ENCODE peak calls at places on chromosome 12, in seven cellular contexts. One of them, this sample, is unnamed.
A peak's percentile ranks its signal among the peaks of the same experiment; 100 is the strongest.

GRCh38 chr12:121613424-121613823 is 12.9 kb upstream of the ORAI1 start:
- DNase-seq in dermis microvascular lymphatic vessel endothelial cell: no peak
- DNase-seq in A172: no peak
- DNase-seq in AG09309: no peak
- DNase-seq in Calu3: no peak
- DNase-seq in stimulated activated CD4-positive, alpha-beta T cell treated with anti-CD3 and anti-CD28 coated beads, Interleukin-2, amount 100 ng/mL, for 48 hours: no peak
- DNase-seq in fibroblast of mammary gland: no peak
- DNase-seq in this sample: no peak

GRCh38 chr12:62656576-62657362 is 190.1 kb downstream of the MON2 start:
- DNase-seq in dermis microvascular lymphatic vessel endothelial cell: no peak
- DNase-seq in A172: no peak
- DNase-seq in AG09309: no peak
- DNase-seq in Calu3: no peak
- DNase-seq in stimulated activated CD4-positive, alpha-beta T cell treated with anti-CD3 and anti-CD28 coated beads, Interleukin-2, amount 100 ng/mL, for 48 hours: no peak
- DNase-seq in fibroblast of mammary gland: no peak
- DNase-seq in this sample: no peak

GRCh38 chr12:107318804-107319535 is 225.6 kb upstream of the CRY1 start:
- DNase-seq in dermis microvascular lymphatic vessel endothelial cell: peak; percentile 56
- DNase-seq in A172: no peak
- DNase-seq in AG09309: no peak
- DNase-seq in Calu3: peak; percentile 34
- DNase-seq in stimulated activated CD4-positive, alpha-beta T cell treated with anti-CD3 and anti-CD28 coated beads, Interleukin-2, amount 100 ng/mL, for 48 hours: peak; percentile 19
- DNase-seq in fibroblast of mammary gland: peak; percentile 41
- DNase-seq in this sample: no peak

GRCh38 chr12:122090759-122091535 is 12.4 kb downstream of the MLXIP start:
- DNase-seq in dermis microvascular lymphatic vessel endothelial cell: no peak
- DNase-seq in A172: peak; percentile 52
- DNase-seq in AG09309: peak; percentile 98
- DNase-seq in Calu3: no peak
- DNase-seq in stimulated activated CD4-positive, alpha-beta T cell treated with anti-CD3 and anti-CD28 coated beads, Interleukin-2, amount 100 ng/mL, for 48 hours: no peak
- DNase-seq in fibroblast of mammary gland: peak; percentile 94
- DNase-seq in this sample: peak; percentile 78

GRCh38 chr12:81070846-81071245 is 7.0 kb upstream of the ACSS3 start:
- DNase-seq in dermis microvascular lymphatic vessel endothelial cell: no peak
- DNase-seq in A172: no peak
- DNase-seq in AG09309: no peak
- DNase-seq in Calu3: no peak
- DNase-seq in stimulated activated CD4-positive, alpha-beta T cell treated with anti-CD3 and anti-CD28 coated beads, Interleukin-2, amount 100 ng/mL, for 48 hours: no peak
- DNase-seq in fibroblast of mammary gland: peak; percentile 39
- DNase-seq in this sample: no peak

GRCh38 chr12:48542300-48542928 is 17.0 kb downstream of the OR8S1 start:
- DNase-seq in dermis microvascular lymphatic vessel endothelial cell: peak; percentile 39
- DNase-seq in A172: no peak
- DNase-seq in AG09309: no peak
- DNase-seq in Calu3: peak; percentile 60
- DNase-seq in stimulated activated CD4-positive, alpha-beta T cell treated with anti-CD3 and anti-CD28 coated beads, Interleukin-2, amount 100 ng/mL, for 48 hours: peak; percentile 48
- DNase-seq in fibroblast of mammary gland: peak; percentile 38
- DNase-seq in this sample: no peak

GRCh38 chr12:58367041-58367440 is 425.7 kb downstream of the ATP23 start:
- DNase-seq in dermis microvascular lymphatic vessel endothelial cell: no peak
- DNase-seq in A172: no peak
- DNase-seq in AG09309: no peak
- DNase-seq in Calu3: no peak
- DNase-seq in stimulated activated CD4-positive, alpha-beta T cell treated with anti-CD3 and anti-CD28 coated beads, Interleukin-2, amount 100 ng/mL, for 48 hours: no peak
- DNase-seq in fibroblast of mammary gland: peak; percentile 35
- DNase-seq in this sample: no peak

GRCh38 chr12:105706321-105706972 is 376.0 kb downstream of the C12orf75 start:
- DNase-seq in dermis microvascular lymphatic vessel endothelial cell: peak; percentile 63
- DNase-seq in A172: peak; percentile 54
- DNase-seq in AG09309: no peak
- DNase-seq in Calu3: no peak
- DNase-seq in stimulated activated CD4-positive, alpha-beta T cell treated with anti-CD3 and anti-CD28 coated beads, Interleukin-2, amount 100 ng/mL, for 48 hours: no peak
- DNase-seq in fibroblast of mammary gland: peak; percentile 11
- DNase-seq in this sample: peak; percentile 61

GRCh38 chr12:93778306-93778705 is 101.1 kb downstream of the CRADD start:
- DNase-seq in dermis microvascular lymphatic vessel endothelial cell: peak; percentile 87
- DNase-seq in A172: peak; percentile 71
- DNase-seq in AG09309: peak; percentile 93
- DNase-seq in Calu3: no peak
- DNase-seq in stimulated activated CD4-positive, alpha-beta T cell treated with anti-CD3 and anti-CD28 coated beads, Interleukin-2, amount 100 ng/mL, for 48 hours: no peak
- DNase-seq in fibroblast of mammary gland: peak; percentile 88
- DNase-seq in this sample: peak; percentile 81

GRCh38 chr12:113858828-113859386 is 107.2 kb downstream of the RBM19 start:
- DNase-seq in dermis microvascular lymphatic vessel endothelial cell: no peak
- DNase-seq in A172: no peak
- DNase-seq in AG09309: no peak
- DNase-seq in Calu3: no peak
- DNase-seq in stimulated activated CD4-positive, alpha-beta T cell treated with anti-CD3 and anti-CD28 coated beads, Interleukin-2, amount 100 ng/mL, for 48 hours: no peak
- DNase-seq in fibroblast of mammary gland: no peak
- DNase-seq in this sample: no peak

GRCh38 chr12:15677207-15677606 is 112.0 kb downstream of the EPS8 start:
- DNase-seq in dermis microvascular lymphatic vessel endothelial cell: no peak
- DNase-seq in A172: no peak
- DNase-seq in AG09309: no peak
- DNase-seq in Calu3: no peak
- DNase-seq in stimulated activated CD4-positive, alpha-beta T cell treated with anti-CD3 and anti-CD28 coated beads, Interleukin-2, amount 100 ng/mL, for 48 hours: no peak
- DNase-seq in fibroblast of mammary gland: no peak
- DNase-seq in this sample: no peak

GRCh38 chr12:114430306-114430705 is 24.4 kb upstream of the TBX5 start:
- DNase-seq in dermis microvascular lymphatic vessel endothelial cell: no peak
- DNase-seq in A172: peak; percentile 67
- DNase-seq in AG09309: peak; percentile 83
- DNase-seq in Calu3: no peak
- DNase-seq in stimulated activated CD4-positive, alpha-beta T cell treated with anti-CD3 and anti-CD28 coated beads, Interleukin-2, amount 100 ng/mL, for 48 hours: no peak
- DNase-seq in fibroblast of mammary gland: peak; percentile 97
- DNase-seq in this sample: peak; percentile 56

GRCh38 chr12:2411586-2412304 is 359.0 kb downstream of the CACNA1C start:
- DNase-seq in dermis microvascular lymphatic vessel endothelial cell: no peak
- DNase-seq in A172: no peak
- DNase-seq in AG09309: no peak
- DNase-seq in Calu3: no peak
- DNase-seq in stimulated activated CD4-positive, alpha-beta T cell treated with anti-CD3 and anti-CD28 coated beads, Interleukin-2, amount 100 ng/mL, for 48 hours: no peak
- DNase-seq in fibroblast of mammary gland: no peak
- DNase-seq in this sample: no peak

GRCh38 chr12:45231515-45232145 is 15.7 kb downstream of the ANO6 start:
- DNase-seq in dermis microvascular lymphatic vessel endothelial cell: peak; percentile 81
- DNase-seq in A172: peak; percentile 83
- DNase-seq in AG09309: peak; percentile 72
- DNase-seq in Calu3: no peak
- DNase-seq in stimulated activated CD4-positive, alpha-beta T cell treated with anti-CD3 and anti-CD28 coated beads, Interleukin-2, amount 100 ng/mL, for 48 hours: no peak
- DNase-seq in fibroblast of mammary gland: peak; percentile 89
- DNase-seq in this sample: peak; percentile 51

GRCh38 chr12:46933947-46934346 is 108.2 kb upstream of the SLC38A4 start:
- DNase-seq in dermis microvascular lymphatic vessel endothelial cell: peak; percentile 65
- DNase-seq in A172: peak; percentile 52
- DNase-seq in AG09309: peak; percentile 41
- DNase-seq in Calu3: peak; percentile 10
- DNase-seq in stimulated activated CD4-positive, alpha-beta T cell treated with anti-CD3 and anti-CD28 coated beads, Interleukin-2, amount 100 ng/mL, for 48 hours: no peak
- DNase-seq in fibroblast of mammary gland: peak; percentile 76
- DNase-seq in this sample: peak; percentile 24

GRCh38 chr12:67853204-67853603 is 136.0 kb upstream of the IFNG-AS1 start:
- DNase-seq in dermis microvascular lymphatic vessel endothelial cell: no peak
- DNase-seq in A172: peak; percentile 9
- DNase-seq in AG09309: peak; percentile 66
- DNase-seq in Calu3: no peak
- DNase-seq in stimulated activated CD4-positive, alpha-beta T cell treated with anti-CD3 and anti-CD28 coated beads, Interleukin-2, amount 100 ng/mL, for 48 hours: no peak
- DNase-seq in fibroblast of mammary gland: peak; percentile 65
- DNase-seq in this sample: peak; percentile 62

GRCh38 chr12:53123578-53124351 is 20.5 kb downstream of the SOAT2 start:
- DNase-seq in dermis microvascular lymphatic vessel endothelial cell: no peak
- DNase-seq in A172: no peak
- DNase-seq in AG09309: no peak
- DNase-seq in Calu3: no peak
- DNase-seq in stimulated activated CD4-positive, alpha-beta T cell treated with anti-CD3 and anti-CD28 coated beads, Interleukin-2, amount 100 ng/mL, for 48 hours: no peak
- DNase-seq in fibroblast of mammary gland: peak; percentile 63
- DNase-seq in this sample: no peak

GRCh38 chr12:12533238-12533829 is 29.3 kb downstream of the DUSP16 start:
- DNase-seq in dermis microvascular lymphatic vessel endothelial cell: no peak
- DNase-seq in A172: no peak
- DNase-seq in AG09309: no peak
- DNase-seq in Calu3: peak; percentile 46
- DNase-seq in stimulated activated CD4-positive, alpha-beta T cell treated with anti-CD3 and anti-CD28 coated beads, Interleukin-2, amount 100 ng/mL, for 48 hours: no peak
- DNase-seq in fibroblast of mammary gland: no peak
- DNase-seq in this sample: no peak

GRCh38 chr12:109836916-109837315 is 3.7 kb upstream of the TRPV4 start:
- DNase-seq in dermis microvascular lymphatic vessel endothelial cell: no peak
- DNase-seq in A172: no peak
- DNase-seq in AG09309: no peak
- DNase-seq in Calu3: peak; percentile 53
- DNase-seq in stimulated activated CD4-positive, alpha-beta T cell treated with anti-CD3 and anti-CD28 coated beads, Interleukin-2, amount 100 ng/mL, for 48 hours: no peak
- DNase-seq in fibroblast of mammary gland: peak; percentile 48
- DNase-seq in this sample: no peak

GRCh38 chr12:93373847-93374723 is 3.6 kb upstream of the NUDT4 start:
- DNase-seq in dermis microvascular lymphatic vessel endothelial cell: no peak
- DNase-seq in A172: no peak
- DNase-seq in AG09309: no peak
- DNase-seq in Calu3: no peak
- DNase-seq in stimulated activated CD4-positive, alpha-beta T cell treated with anti-CD3 and anti-CD28 coated beads, Interleukin-2, amount 100 ng/mL, for 48 hours: no peak
- DNase-seq in fibroblast of mammary gland: no peak
- DNase-seq in this sample: no peak

GRCh38 chr12:76277480-76277879 is 70.7 kb downstream of the BBS10 start:
- DNase-seq in dermis microvascular lymphatic vessel endothelial cell: peak; percentile 58
- DNase-seq in A172: peak; percentile 94
- DNase-seq in AG09309: peak; percentile 39
- DNase-seq in Calu3: no peak
- DNase-seq in stimulated activated CD4-positive, alpha-beta T cell treated with anti-CD3 and anti-CD28 coated beads, Interleukin-2, amount 100 ng/mL, for 48 hours: no peak
- DNase-seq in fibroblast of mammary gland: peak; percentile 63
- DNase-seq in this sample: peak; percentile 52

GRCh38 chr12:122063691-122064033 is 14.9 kb upstream of the MLXIP start:
- DNase-seq in dermis microvascular lymphatic vessel endothelial cell: peak; percentile 55
- DNase-seq in A172: no peak
- DNase-seq in AG09309: no peak
- DNase-seq in Calu3: no peak
- DNase-seq in stimulated activated CD4-positive, alpha-beta T cell treated with anti-CD3 and anti-CD28 coated beads, Interleukin-2, amount 100 ng/mL, for 48 hours: no peak
- DNase-seq in fibroblast of mammary gland: no peak
- DNase-seq in this sample: no peak

GRCh38 chr12:19068137-19068536 is 61.4 kb upstream of the PLEKHA5 start:
- DNase-seq in dermis microvascular lymphatic vessel endothelial cell: no peak
- DNase-seq in A172: no peak
- DNase-seq in AG09309: no peak
- DNase-seq in Calu3: no peak
- DNase-seq in stimulated activated CD4-positive, alpha-beta T cell treated with anti-CD3 and anti-CD28 coated beads, Interleukin-2, amount 100 ng/mL, for 48 hours: no peak
- DNase-seq in fibroblast of mammary gland: no peak
- DNase-seq in this sample: no peak

GRCh38 chr12:65537978-65538377 is 259.5 kb downstream of the MSRB3 start:
- DNase-seq in dermis microvascular lymphatic vessel endothelial cell: no peak
- DNase-seq in A172: no peak
- DNase-seq in AG09309: no peak
- DNase-seq in Calu3: no peak
- DNase-seq in stimulated activated CD4-positive, alpha-beta T cell treated with anti-CD3 and anti-CD28 coated beads, Interleukin-2, amount 100 ng/mL, for 48 hours: no peak
- DNase-seq in fibroblast of mammary gland: peak; percentile 47
- DNase-seq in this sample: no peak